ENCODE peak calls at places on chromosomes 3 and 15, in nine cellular contexts. One of them, this sample, is unnamed.

GRCh38 chr15:41917767-41918430 is 24.0 kb upstream of the SPTBN5 start:
- DNase-seq in spleen: peak
- DNase-seq in HCT116: peak
- DNase-seq in CD8-positive, alpha-beta T cell: no peak
- DNase-seq in cardiac fibroblast: peak
- DNase-seq in body of pancreas: peak
- DNase-seq in upper lobe of right lung: peak
- DNase-seq in right lobe of liver: no peak
- DNase-seq in OCI-LY7: no peak
- DNase-seq in this sample: no peak

GRCh38 chr3:14472471-14473351 is 67.4 kb downstream of the GRIP2 start:
- DNase-seq in OCI-LY7: no peak
- DNase-seq in body of pancreas: no peak
- DNase-seq in cardiac fibroblast: peak
- DNase-seq in CD8-positive, alpha-beta T cell: no peak
- DNase-seq in right lobe of liver: no peak
- DNase-seq in HCT116: peak
- DNase-seq in spleen: no peak
- DNase-seq in upper lobe of right lung: peak
- DNase-seq in this sample: no peak

GRCh38 chr3:191362036-191362435 is 31.7 kb upstream of the UTS2B start:
- DNase-seq in body of pancreas: no peak
- DNase-seq in OCI-LY7: no peak
- DNase-seq in HCT116: no peak
- DNase-seq in cardiac fibroblast: no peak
- DNase-seq in upper lobe of right lung: peak
- DNase-seq in spleen: no peak
- DNase-seq in right lobe of liver: no peak
- DNase-seq in CD8-positive, alpha-beta T cell: no peak
- DNase-seq in this sample: no peak

GRCh38 chr3:10380906-10381795 is 60.2 kb upstream of the SEC13 start:
- DNase-seq in body of pancreas: no peak
- DNase-seq in HCT116: no peak
- DNase-seq in right lobe of liver: no peak
- DNase-seq in cardiac fibroblast: no peak
- DNase-seq in upper lobe of right lung: no peak
- DNase-seq in CD8-positive, alpha-beta T cell: no peak
- DNase-seq in OCI-LY7: no peak
- DNase-seq in spleen: peak
- DNase-seq in this sample: no peak

GRCh38 chr3:65591313-65591712 is 447.4 kb downstream of the MAGI1 start:
- DNase-seq in upper lobe of right lung: no peak
- DNase-seq in OCI-LY7: no peak
- DNase-seq in spleen: no peak
- DNase-seq in HCT116: no peak
- DNase-seq in CD8-positive, alpha-beta T cell: no peak
- DNase-seq in right lobe of liver: no peak
- DNase-seq in body of pancreas: no peak
- DNase-seq in cardiac fibroblast: no peak
- DNase-seq in this sample: no peak

GRCh38 chr3:157122116-157122515 is 37.8 kb downstream of the CCNL1 start:
- DNase-seq in upper lobe of right lung: no peak
- DNase-seq in OCI-LY7: no peak
- DNase-seq in cardiac fibroblast: peak
- DNase-seq in right lobe of liver: no peak
- DNase-seq in spleen: no peak
- DNase-seq in HCT116: peak
- DNase-seq in body of pancreas: peak
- DNase-seq in CD8-positive, alpha-beta T cell: no peak
- DNase-seq in this sample: no peak

GRCh38 chr3:194572131-194572789 is 61.0 kb downstream of the TMEM44 start:
- DNase-seq in spleen: no peak
- DNase-seq in OCI-LY7: no peak
- DNase-seq in cardiac fibroblast: peak
- DNase-seq in body of pancreas: peak
- DNase-seq in upper lobe of right lung: peak
- DNase-seq in HCT116: no peak
- DNase-seq in CD8-positive, alpha-beta T cell: no peak
- DNase-seq in right lobe of liver: peak
- DNase-seq in this sample: no peak

GRCh38 chr3:74534611-74535010 is 79.8 kb downstream of the CNTN3 start:
- DNase-seq in body of pancreas: no peak
- DNase-seq in HCT116: no peak
- DNase-seq in OCI-LY7: no peak
- DNase-seq in upper lobe of right lung: no peak
- DNase-seq in cardiac fibroblast: no peak
- DNase-seq in CD8-positive, alpha-beta T cell: no peak
- DNase-seq in spleen: no peak
- DNase-seq in right lobe of liver: no peak
- DNase-seq in this sample: no peak

GRCh38 chr3:134365766-134366065 is 8.5 kb downstream of the AMOTL2 start:
- DNase-seq in HCT116: no peak
- DNase-seq in CD8-positive, alpha-beta T cell: no peak
- DNase-seq in upper lobe of right lung: peak
- DNase-seq in spleen: peak
- DNase-seq in body of pancreas: no peak
- DNase-seq in cardiac fibroblast: no peak
- DNase-seq in OCI-LY7: no peak
- DNase-seq in right lobe of liver: no peak
- DNase-seq in this sample: no peak

GRCh38 chr3:34387831-34388564 is 589.6 kb downstream of the PDCD6IP start:
- DNase-seq in upper lobe of right lung: no peak
- DNase-seq in HCT116: no peak
- DNase-seq in body of pancreas: no peak
- DNase-seq in OCI-LY7: no peak
- DNase-seq in right lobe of liver: no peak
- DNase-seq in cardiac fibroblast: no peak
- DNase-seq in CD8-positive, alpha-beta T cell: no peak
- DNase-seq in spleen: no peak
- DNase-seq in this sample: no peak

GRCh38 chr3:156449712-156450574 is 105.0 kb downstream of the SSR3 start:
- DNase-seq in cardiac fibroblast: peak
- DNase-seq in HCT116: peak
- DNase-seq in OCI-LY7: peak
- DNase-seq in upper lobe of right lung: no peak
- DNase-seq in right lobe of liver: no peak
- DNase-seq in CD8-positive, alpha-beta T cell: no peak
- DNase-seq in spleen: no peak
- DNase-seq in body of pancreas: peak
- DNase-seq in this sample: peak

GRCh38 chr15:47399100-47399499 is 318.2 kb upstream of the SEMA6D start:
- DNase-seq in CD8-positive, alpha-beta T cell: no peak
- DNase-seq in spleen: no peak
- DNase-seq in right lobe of liver: no peak
- DNase-seq in HCT116: no peak
- DNase-seq in upper lobe of right lung: no peak
- DNase-seq in cardiac fibroblast: no peak
- DNase-seq in body of pancreas: no peak
- DNase-seq in OCI-LY7: no peak
- DNase-seq in this sample: no peak

GRCh38 chr15:59140422-59141226 is 35.7 kb downstream of the CCNB2 start:
- DNase-seq in upper lobe of right lung: no peak
- DNase-seq in body of pancreas: no peak
- DNase-seq in spleen: no peak
- DNase-seq in right lobe of liver: no peak
- DNase-seq in HCT116: no peak
- DNase-seq in CD8-positive, alpha-beta T cell: no peak
- DNase-seq in cardiac fibroblast: no peak
- DNase-seq in OCI-LY7: no peak
- DNase-seq in this sample: peak

GRCh38 chr15:59133921-59134427 is 29.0 kb downstream of the CCNB2 start:
- DNase-seq in OCI-LY7: no peak
- DNase-seq in CD8-positive, alpha-beta T cell: no peak
- DNase-seq in HCT116: no peak
- DNase-seq in cardiac fibroblast: no peak
- DNase-seq in right lobe of liver: no peak
- DNase-seq in upper lobe of right lung: no peak
- DNase-seq in spleen: no peak
- DNase-seq in body of pancreas: no peak
- DNase-seq in this sample: no peak

GRCh38 chr15:59137566-59137965 is 32.6 kb downstream of the CCNB2 start:
- DNase-seq in spleen: no peak
- DNase-seq in CD8-positive, alpha-beta T cell: no peak
- DNase-seq in OCI-LY7: no peak
- DNase-seq in upper lobe of right lung: no peak
- DNase-seq in right lobe of liver: no peak
- DNase-seq in HCT116: no peak
- DNase-seq in cardiac fibroblast: no peak
- DNase-seq in body of pancreas: no peak
- DNase-seq in this sample: no peak

GRCh38 chr15:59143281-59143680 is 38.3 kb downstream of the CCNB2 start:
- DNase-seq in OCI-LY7: no peak
- DNase-seq in HCT116: no peak
- DNase-seq in upper lobe of right lung: no peak
- DNase-seq in CD8-positive, alpha-beta T cell: no peak
- DNase-seq in right lobe of liver: no peak
- DNase-seq in cardiac fibroblast: no peak
- DNase-seq in spleen: no peak
- DNase-seq in body of pancreas: no peak
- DNase-seq in this sample: no peak

GRCh38 chr15:59138243-59138642 is 33.3 kb downstream of the CCNB2 start:
- DNase-seq in cardiac fibroblast: peak
- DNase-seq in upper lobe of right lung: peak
- DNase-seq in OCI-LY7: peak
- DNase-seq in HCT116: peak
- DNase-seq in CD8-positive, alpha-beta T cell: peak
- DNase-seq in spleen: peak
- DNase-seq in body of pancreas: peak
- DNase-seq in right lobe of liver: peak
- DNase-seq in this sample: peak
- TF ChIP-seq CTCF in cardiac fibroblast: peak
- TF ChIP-seq CTCF in upper lobe of right lung: peak
- TF ChIP-seq CTCF in OCI-LY7: peak
- TF ChIP-seq CTCF in HCT116: peak
- TF ChIP-seq CTCF in CD8-positive, alpha-beta T cell: peak
- TF ChIP-seq CTCF in spleen: peak
- TF ChIP-seq CTCF in body of pancreas: peak
- TF ChIP-seq CTCF in right lobe of liver: peak
- TF ChIP-seq CTCF in this sample: peak

GRCh38 chr15:68497206-68497910 is 65.4 kb upstream of the ITGA11 start:
- DNase-seq in right lobe of liver: no peak
- DNase-seq in spleen: no peak
- DNase-seq in HCT116: no peak
- DNase-seq in upper lobe of right lung: no peak
- DNase-seq in body of pancreas: no peak
- DNase-seq in cardiac fibroblast: no peak
- DNase-seq in OCI-LY7: no peak
- DNase-seq in CD8-positive, alpha-beta T cell: no peak
- DNase-seq in this sample: no peak
- TF ChIP-seq CTCF in right lobe of liver: no peak
- TF ChIP-seq CTCF in spleen: no peak
- TF ChIP-seq CTCF in HCT116: no peak
- TF ChIP-seq CTCF in upper lobe of right lung: no peak
- TF ChIP-seq CTCF in body of pancreas: no peak
- TF ChIP-seq CTCF in cardiac fibroblast: no peak
- TF ChIP-seq CTCF in OCI-LY7: no peak
- TF ChIP-seq CTCF in CD8-positive, alpha-beta T cell: no peak
- TF ChIP-seq CTCF in this sample: no peak

GRCh38 chr15:75727851-75728715 is 15.4 kb upstream of the CSPG4 start:
- DNase-seq in body of pancreas: peak
- DNase-seq in OCI-LY7: peak
- DNase-seq in cardiac fibroblast: peak
- DNase-seq in CD8-positive, alpha-beta T cell: peak
- DNase-seq in spleen: peak
- DNase-seq in HCT116: peak
- DNase-seq in right lobe of liver: peak
- DNase-seq in upper lobe of right lung: peak
- DNase-seq in this sample: no peak
- TF ChIP-seq CTCF in body of pancreas: peak
- TF ChIP-seq CTCF in OCI-LY7: peak
- TF ChIP-seq CTCF in cardiac fibroblast: peak
- TF ChIP-seq CTCF in CD8-positive, alpha-beta T cell: peak
- TF ChIP-seq CTCF in spleen: peak
- TF ChIP-seq CTCF in HCT116: peak
- TF ChIP-seq CTCF in right lobe of liver: peak
- TF ChIP-seq CTCF in upper lobe of right lung: peak
- TF ChIP-seq CTCF in this sample: peak

GRCh38 chr15:32029409-32029861 is 880 bp upstream of the CHRNA7 start:
- DNase-seq in spleen: peak
- DNase-seq in HCT116: no peak
- DNase-seq in OCI-LY7: no peak
- DNase-seq in body of pancreas: peak
- DNase-seq in right lobe of liver: no peak
- DNase-seq in cardiac fibroblast: no peak
- DNase-seq in upper lobe of right lung: no peak
- DNase-seq in CD8-positive, alpha-beta T cell: no peak
- DNase-seq in this sample: no peak

GRCh38 chr15:32033186-32033890 is 3.0 kb downstream of the CHRNA7 start:
- DNase-seq in OCI-LY7: no peak
- DNase-seq in cardiac fibroblast: no peak
- DNase-seq in spleen: no peak
- DNase-seq in HCT116: no peak
- DNase-seq in body of pancreas: peak
- DNase-seq in CD8-positive, alpha-beta T cell: no peak
- DNase-seq in right lobe of liver: no peak
- DNase-seq in upper lobe of right lung: no peak
- DNase-seq in this sample: no peak

GRCh38 chr15:32030795-32031194 is 480 bp downstream of the CHRNA7 start:
- DNase-seq in upper lobe of right lung: peak
- DNase-seq in spleen: no peak
- DNase-seq in body of pancreas: peak
- DNase-seq in cardiac fibroblast: no peak
- DNase-seq in CD8-positive, alpha-beta T cell: no peak
- DNase-seq in OCI-LY7: no peak
- DNase-seq in right lobe of liver: no peak
- DNase-seq in HCT116: no peak
- DNase-seq in this sample: no peak

GRCh38 chr15:32028921-32029320 is 1.4 kb upstream of the CHRNA7 start:
- DNase-seq in right lobe of liver: no peak
- DNase-seq in upper lobe of right lung: no peak
- DNase-seq in spleen: no peak
- DNase-seq in HCT116: no peak
- DNase-seq in OCI-LY7: no peak
- DNase-seq in CD8-positive, alpha-beta T cell: no peak
- DNase-seq in cardiac fibroblast: no peak
- DNase-seq in body of pancreas: no peak
- DNase-seq in this sample: no peak

DNA sequence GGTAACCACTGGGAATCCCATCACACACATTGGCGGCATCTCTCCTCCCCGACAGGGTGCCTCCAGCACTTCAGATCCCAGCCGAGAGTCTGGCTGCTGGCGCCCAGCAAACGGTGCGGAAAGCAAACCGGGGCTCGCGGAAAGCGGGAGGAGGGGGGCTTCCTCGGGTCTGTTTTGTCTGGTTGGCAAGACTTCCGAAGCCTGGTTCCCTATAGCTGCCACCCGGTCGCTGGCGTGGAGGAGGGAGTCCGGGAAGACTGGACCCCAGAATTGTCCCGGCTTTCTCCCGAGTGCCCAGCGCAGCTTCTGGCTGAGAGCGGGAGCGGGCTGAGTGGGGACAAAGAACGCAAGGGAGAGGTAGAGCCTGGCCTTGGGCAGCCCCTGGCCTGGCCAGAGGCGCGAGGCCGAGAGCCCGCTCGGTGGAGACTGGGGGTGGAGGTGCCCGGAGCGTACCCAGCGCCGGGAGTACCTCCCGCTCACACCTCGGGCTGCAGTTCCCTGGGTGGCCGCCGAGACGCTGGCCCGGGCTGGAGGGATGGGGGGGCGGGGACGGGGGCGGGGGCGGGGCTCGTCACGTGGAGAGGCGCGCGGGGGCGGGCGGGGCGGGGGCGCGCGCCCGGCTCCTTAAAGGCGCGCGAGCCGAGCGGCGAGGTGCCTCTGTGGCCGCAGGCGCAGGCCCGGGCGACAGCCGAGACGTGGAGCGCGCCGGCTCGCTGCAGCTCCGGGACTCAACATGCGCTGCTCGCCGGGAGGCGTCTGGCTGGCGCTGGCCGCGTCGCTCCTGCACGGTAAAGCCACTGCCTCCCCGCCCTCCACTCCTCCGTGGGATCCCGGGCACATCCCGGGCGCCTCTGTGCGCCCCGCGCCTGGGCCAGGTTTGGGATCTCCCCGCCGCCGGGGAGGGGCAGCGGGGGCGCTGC is at the start of gene CHRNA7:
- DNase-seq in right lobe of liver: peak
- DNase-seq in OCI-LY7: peak
- DNase-seq in spleen: peak
- DNase-seq in cardiac fibroblast: peak
- DNase-seq in upper lobe of right lung: peak
- DNase-seq in CD8-positive, alpha-beta T cell: no peak
- DNase-seq in body of pancreas: peak
- DNase-seq in HCT116: peak
- DNase-seq in this sample: peak
- TF ChIP-seq CTCF in right lobe of liver: peak
- TF ChIP-seq CTCF in OCI-LY7: no peak
- TF ChIP-seq CTCF in spleen: peak
- TF ChIP-seq CTCF in cardiac fibroblast: no peak
- TF ChIP-seq CTCF in upper lobe of right lung: peak
- TF ChIP-seq CTCF in CD8-positive, alpha-beta T cell: no peak
- TF ChIP-seq CTCF in body of pancreas: peak
- TF ChIP-seq CTCF in HCT116: no peak
- TF ChIP-seq CTCF in this sample: no peak